ENCODE peak calls at places on chromosomes 3 and 15, in six cellular contexts. O, E, G, K, B and R are unnamed samples.

GRCh38 chr15:69723404-69724097 is 270.9 kb downstream of the RPLP1 start:
- DNase-seq in K (no peak), O (no peak), E (no peak), B (no peak), G (no peak), R (no peak)

GRCh38 chr15:45588199-45588910 is 1.2 kb downstream of the BLOC1S6 start:
- DNase-seq in O (no peak), B (no peak), G (peak; percentile 16), E (peak; percentile 8), K (no peak), R (no peak)

GRCh38 chr3:40846466-40846865 is 321.7 kb downstream of the ZNF621 start:
- DNase-seq in O (no peak), E (no peak), B (no peak), G (no peak), K (no peak), R (no peak)

GRCh38 chr3:175564335-175564734 is 705.2 kb downstream of the NAALADL2 start:
- DNase-seq in B (no peak), G (no peak), E (no peak), O (no peak), K (no peak), R (no peak)

GRCh38 chr3:57942872-57943283 is 65.3 kb upstream of the FLNB start:
- DNase-seq in B (no peak), O (no peak), E (peak; percentile 19), G (peak; percentile 36), K (peak; percentile 68), R (no peak)

GRCh38 chr15:43238691-43239131 is 17.9 kb upstream of the EPB42 start:
- DNase-seq in B (no peak), E (no peak), G (peak; percentile 31), O (no peak), K (no peak), R (no peak)

GRCh38 chr3:151770941-151771340 is 37.2 kb downstream of the AADACL2 start:
- DNase-seq in B (no peak), K (peak; percentile 63), E (peak; percentile 23), O (no peak), G (peak; percentile 31), R (no peak)

GRCh38 chr15:59180946-59181345 is 25.7 kb upstream of the LDHAL6B start:
- DNase-seq in B (no peak), E (peak; percentile 60), K (no peak), G (no peak), O (no peak), R (no peak)

GRCh38 chr3:119702530-119703527 is at the start of gene CFAP91:
- DNase-seq in B (peak; percentile 67), E (peak; percentile 96), O (peak; percentile 62), K (peak; percentile 97), G (peak; percentile 87), R (peak; percentile 66)

GRCh38 chr3:116445291-116445841 is at the start of gene LSAMP:
- DNase-seq in B (no peak), E (peak; percentile 69), O (no peak), G (no peak), K (no peak), R (no peak)

GRCh38 chr3:161250116-161250515 is 29.0 kb downstream of the NMD3 start:
- DNase-seq in K (no peak), O (no peak), G (no peak), B (no peak), E (no peak), R (no peak)

GRCh38 chr3:62373714-62374333 is 474 bp upstream of the FEZF2 start:
- DNase-seq in B (no peak), E (no peak), G (no peak), K (no peak), O (no peak), R (no peak)

GRCh38 chr3:179652467-179653105 is at the start of gene USP13:
- DNase-seq in O (peak; percentile 53), G (peak; percentile 78), B (peak; percentile 43), K (peak; percentile 58), E (peak; percentile 91), R (peak; percentile 50)

GRCh38 chr3:65412591-65412990 is 626.1 kb downstream of the MAGI1 start:
- DNase-seq in G (peak; percentile 14), O (no peak), E (no peak), K (no peak), B (no peak), R (no peak)

GRCh38 chr15:66908503-66909095 is 156.8 kb upstream of the SMAD3 start:
- DNase-seq in K (no peak), E (peak; percentile 54), B (no peak), G (no peak), O (no peak), R (no peak)

GRCh38 chr3:79086514-79086913 is 681.3 kb downstream of the ROBO1 start:
- DNase-seq in O (peak; percentile 5), G (peak; percentile 69), E (peak; percentile 74), K (peak; percentile 30), B (no peak), R (peak; percentile 12)

GRCh38 chr3:117281371-117281770 is 571.8 kb downstream of the TUSC7 start:
- DNase-seq in G (no peak), K (no peak), B (no peak), E (peak; percentile 33), O (no peak), R (no peak)

GRCh38 chr3:112894258-112894657 is 47.6 kb upstream of the CD200R1L start:
- DNase-seq in E (peak; percentile 11), G (peak; percentile 22), B (no peak), O (no peak), K (no peak), R (no peak)

GRCh38 chr3:52834871-52835501 is at the start of gene MUSTN1:
- DNase-seq in O (no peak), K (no peak), E (peak; percentile 59), B (no peak), G (no peak), R (no peak)

GRCh38 chr15:65730560-65731172 is 61.4 kb downstream of the DENND4A start:
- DNase-seq in B (no peak), K (no peak), O (no peak), E (peak; percentile 57), G (peak; percentile 66), R (no peak)

GRCh38 chr3:123883111-123883510 is 1.0 kb downstream of the MYLK start:
- DNase-seq in E (no peak), B (no peak), O (no peak), G (no peak), K (no peak), R (no peak)

GRCh38 chr3:172101107-172101506 is 61.7 kb downstream of the FNDC3B start:
- DNase-seq in O (peak; percentile 62), K (no peak), B (no peak), E (no peak), G (no peak), R (no peak)

GRCh38 chr15:57751177-57751800 is 44.8 kb downstream of the POLR2M start:
- DNase-seq in O (no peak), B (no peak), K (no peak), G (peak; percentile 51), E (peak; percentile 74), R (no peak)

GRCh38 chr3:126344380-126345041 is 12.7 kb downstream of the KLF15 start:
- DNase-seq in O (no peak), K (no peak), G (no peak), B (no peak), E (no peak), R (no peak)

DNA sequence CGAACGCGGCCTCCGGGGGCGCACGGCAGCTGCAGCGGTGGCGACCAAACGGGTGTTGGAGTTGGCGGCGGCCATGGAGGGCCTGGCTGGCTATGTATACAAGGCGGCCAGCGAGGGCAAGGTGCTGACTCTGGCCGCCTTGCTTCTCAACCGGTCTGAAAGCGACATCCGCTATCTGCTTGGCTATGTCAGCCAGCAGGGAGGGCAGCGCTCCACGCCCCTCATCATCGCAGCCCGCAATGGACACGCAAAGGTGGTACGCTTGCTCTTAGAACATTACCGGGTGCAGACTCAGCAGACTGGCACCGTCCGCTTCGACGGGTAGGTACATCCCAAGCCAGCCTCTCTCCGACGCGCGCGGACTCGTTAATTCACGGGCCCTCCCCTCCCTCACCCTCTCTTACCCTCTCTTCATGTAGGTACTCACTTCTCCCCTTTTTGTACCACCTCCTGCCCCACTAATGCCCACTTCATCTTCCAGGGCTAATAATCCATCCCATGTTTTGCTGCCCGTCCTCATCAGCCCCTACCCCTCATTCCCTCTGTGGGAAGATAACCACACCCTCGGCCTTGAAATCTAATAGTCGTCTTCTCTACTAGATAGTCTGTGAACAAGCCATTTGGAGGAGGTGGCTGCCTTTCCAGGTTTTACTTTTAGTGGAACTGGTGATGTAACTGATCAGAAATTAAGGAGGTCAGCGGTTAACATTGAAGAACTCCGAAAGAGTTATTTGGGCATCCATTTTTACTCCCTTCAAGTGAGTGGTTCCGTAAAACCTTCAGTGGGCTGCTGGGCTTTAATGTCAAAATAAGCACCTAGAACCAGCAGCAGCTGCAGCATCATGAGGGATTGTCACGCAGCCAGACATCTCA is 1.0 kb downstream of the FEM1B start:
- DNase-seq in G (peak; percentile 28), O (no peak), E (peak; percentile 37), K (no peak), B (no peak), R (no peak)
- TF ChIP-seq CTCF in G (peak; percentile 30), O (peak; percentile 50), E (peak; percentile 22), K (no peak), B (peak; percentile 42), R (peak; percentile 7)

DNA sequence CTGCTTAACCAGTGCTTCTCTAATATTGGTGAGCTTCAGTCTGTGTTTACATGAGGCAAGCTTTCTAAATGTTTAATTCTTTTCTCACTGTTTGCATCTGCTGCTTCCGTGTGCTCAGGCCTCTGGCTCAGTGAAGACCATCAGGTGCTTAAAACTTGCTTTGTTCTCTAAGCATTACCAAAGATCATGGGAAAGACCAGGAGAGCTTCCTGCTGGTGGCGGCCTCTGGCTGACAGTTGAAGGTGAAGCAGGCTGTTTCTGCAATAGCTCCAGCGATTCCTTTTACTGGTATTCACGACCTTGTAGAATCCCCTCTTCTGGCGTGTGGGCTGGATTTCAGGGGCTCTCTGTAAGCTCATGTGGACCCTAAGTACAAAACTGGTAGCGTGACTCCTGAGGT is 45.1 kb downstream of the EDEM1 start:
- DNase-seq in K (no peak), E (no peak), G (no peak), B (no peak), O (no peak), R (no peak)
- TF ChIP-seq CTCF in K (no peak), E (no peak), G (no peak), B (no peak), O (peak; percentile 17), R (no peak)

GRCh38 chr3:32442766-32443165 is 51.1 kb downstream of the CMTM7 start:
- DNase-seq in K (no peak), G (no peak), B (no peak), E (peak; percentile 56), O (no peak), R (no peak)
- TF ChIP-seq CTCF in K (no peak), G (no peak), B (no peak), E (no peak), O (no peak), R (no peak)

DNA sequence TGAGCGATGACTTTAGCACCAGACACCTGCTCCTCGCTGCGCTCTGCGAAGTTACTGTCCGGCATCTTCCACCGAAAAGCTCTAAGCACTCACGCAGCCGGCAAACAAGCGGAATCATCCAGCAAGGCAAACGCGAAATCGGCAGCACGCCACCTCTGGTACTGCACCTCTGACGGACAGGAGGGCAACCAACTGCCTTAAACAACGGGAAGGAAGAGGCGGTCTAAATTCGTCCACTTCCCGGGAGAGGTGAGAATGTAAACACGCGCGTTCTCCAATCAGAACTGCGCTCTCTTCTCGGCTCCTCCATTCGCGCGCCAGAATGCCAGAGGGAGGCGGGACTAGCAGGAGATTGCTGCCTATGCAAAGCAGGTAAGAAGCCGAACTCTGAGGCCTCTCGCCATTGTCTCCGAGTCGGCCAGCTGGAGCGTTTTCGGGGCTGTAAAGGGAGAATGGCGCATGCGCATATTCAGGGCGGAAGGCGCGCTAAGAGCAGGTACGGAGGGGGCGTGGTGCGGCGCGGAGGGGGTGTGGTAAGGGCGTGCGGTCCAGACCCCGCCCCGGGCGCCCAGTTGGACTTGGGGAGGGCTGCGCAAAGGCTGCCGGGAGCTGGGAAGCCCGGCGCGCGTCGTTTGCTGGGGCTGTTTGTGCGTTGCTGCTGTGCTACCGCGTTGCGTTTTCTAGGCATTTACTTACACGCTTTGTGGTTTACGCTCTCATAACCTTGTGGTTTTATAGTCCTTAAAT is at the start of the genes BTD and HACL1:
- DNase-seq in K (peak; percentile 98), O (peak; percentile 98), E (peak; percentile 99), G (peak; percentile 99), B (peak; percentile 98), R (peak; percentile 50)
- TF ChIP-seq CTCF in K (peak; percentile 4), O (peak; percentile 38), E (no peak), G (no peak), B (peak; percentile 21), R (no peak)